ENCODE peak calls at places on chromosomes 6 and 20, in seven cellular contexts. One of them, this sample, is unnamed.

GRCh38 chr20:51934301-51935002 is 132.1 kb upstream of the SALL4 start:
- DNase-seq in A549: no peak
- DNase-seq in epithelial cell of proximal tubule: no peak
- DNase-seq in heart left ventricle: no peak
- DNase-seq in AG04450: no peak
- DNase-seq in Peyer's patch: no peak
- DNase-seq in upper lobe of right lung: no peak
- DNase-seq in this sample: no peak

GRCh38 chr6:16132909-16133308 is 4.0 kb downstream of the MYLIP start:
- DNase-seq in A549: no peak
- DNase-seq in epithelial cell of proximal tubule: no peak
- DNase-seq in heart left ventricle: no peak
- DNase-seq in AG04450: no peak
- DNase-seq in Peyer's patch: no peak
- DNase-seq in upper lobe of right lung: no peak
- DNase-seq in this sample: no peak

GRCh38 chr6:88360203-88360797 is 194.2 kb upstream of the CNR1 start:
- DNase-seq in A549: peak; percentile 48
- DNase-seq in epithelial cell of proximal tubule: peak; percentile 92
- DNase-seq in heart left ventricle: no peak
- DNase-seq in AG04450: no peak
- DNase-seq in Peyer's patch: no peak
- DNase-seq in upper lobe of right lung: no peak
- DNase-seq in this sample: peak; percentile 77

GRCh38 chr6:159184559-159184958 is 15.4 kb downstream of the FNDC1 start:
- DNase-seq in A549: no peak
- DNase-seq in epithelial cell of proximal tubule: no peak
- DNase-seq in heart left ventricle: no peak
- DNase-seq in AG04450: no peak
- DNase-seq in Peyer's patch: no peak
- DNase-seq in upper lobe of right lung: no peak
- DNase-seq in this sample: peak; percentile 69

GRCh38 chr20:2741463-2741862 is 48.9 kb downstream of the EBF4 start:
- DNase-seq in A549: no peak
- DNase-seq in epithelial cell of proximal tubule: no peak
- DNase-seq in heart left ventricle: no peak
- DNase-seq in AG04450: no peak
- DNase-seq in Peyer's patch: no peak
- DNase-seq in upper lobe of right lung: no peak
- DNase-seq in this sample: no peak

GRCh38 chr6:127939442-127940066 is 38.7 kb upstream of the THEMIS start:
- DNase-seq in A549: no peak
- DNase-seq in epithelial cell of proximal tubule: no peak
- DNase-seq in heart left ventricle: no peak
- DNase-seq in AG04450: no peak
- DNase-seq in Peyer's patch: no peak
- DNase-seq in upper lobe of right lung: no peak
- DNase-seq in this sample: peak; percentile 59

GRCh38 chr6:156638581-156638980 is 138.6 kb upstream of the ARID1B start:
- DNase-seq in A549: no peak
- DNase-seq in epithelial cell of proximal tubule: no peak
- DNase-seq in heart left ventricle: no peak
- DNase-seq in AG04450: no peak
- DNase-seq in Peyer's patch: no peak
- DNase-seq in upper lobe of right lung: no peak
- DNase-seq in this sample: no peak

GRCh38 chr6:168344338-168344737 is 24.8 kb upstream of the DACT2 start:
- DNase-seq in A549: no peak
- DNase-seq in epithelial cell of proximal tubule: no peak
- DNase-seq in heart left ventricle: no peak
- DNase-seq in AG04450: no peak
- DNase-seq in Peyer's patch: no peak
- DNase-seq in upper lobe of right lung: no peak
- DNase-seq in this sample: no peak

GRCh38 chr6:31114540-31114876 is at the start of gene PSORS1C1:
- DNase-seq in A549: peak; percentile 81
- DNase-seq in epithelial cell of proximal tubule: peak; percentile 71
- DNase-seq in heart left ventricle: peak; percentile 74
- DNase-seq in AG04450: peak; percentile 80
- DNase-seq in Peyer's patch: peak; percentile 84
- DNase-seq in upper lobe of right lung: peak; percentile 88
- DNase-seq in this sample: peak; percentile 94

GRCh38 chr6:113829702-113830058 is 27.5 kb upstream of the MARCKS start:
- DNase-seq in A549: no peak
- DNase-seq in epithelial cell of proximal tubule: peak; percentile 57
- DNase-seq in heart left ventricle: no peak
- DNase-seq in AG04450: no peak
- DNase-seq in Peyer's patch: no peak
- DNase-seq in upper lobe of right lung: no peak
- DNase-seq in this sample: peak; percentile 21

GRCh38 chr6:151437401-151437800 is 14.5 kb downstream of the RMND1 start:
- DNase-seq in A549: no peak
- DNase-seq in epithelial cell of proximal tubule: no peak
- DNase-seq in heart left ventricle: no peak
- DNase-seq in AG04450: no peak
- DNase-seq in Peyer's patch: no peak
- DNase-seq in upper lobe of right lung: no peak
- DNase-seq in this sample: peak; percentile 28

GRCh38 chr20:21571841-21572690 is 58.2 kb upstream of the NKX2-2 start:
- DNase-seq in A549: no peak
- DNase-seq in epithelial cell of proximal tubule: no peak
- DNase-seq in heart left ventricle: no peak
- DNase-seq in AG04450: no peak
- DNase-seq in Peyer's patch: no peak
- DNase-seq in upper lobe of right lung: no peak
- DNase-seq in this sample: peak; percentile 5

GRCh38 chr6:37259191-37259590 is 1.2 kb upstream of the TMEM217 start:
- DNase-seq in A549: no peak
- DNase-seq in epithelial cell of proximal tubule: no peak
- DNase-seq in heart left ventricle: no peak
- DNase-seq in AG04450: no peak
- DNase-seq in Peyer's patch: no peak
- DNase-seq in upper lobe of right lung: no peak
- DNase-seq in this sample: peak; percentile 48

GRCh38 chr6:37258716-37259115 is 772 bp upstream of the TMEM217 start:
- DNase-seq in A549: no peak
- DNase-seq in epithelial cell of proximal tubule: no peak
- DNase-seq in heart left ventricle: no peak
- DNase-seq in AG04450: no peak
- DNase-seq in Peyer's patch: no peak
- DNase-seq in upper lobe of right lung: no peak
- DNase-seq in this sample: no peak

GRCh38 chr6:37257320-37257633 is 295 bp upstream of the TBC1D22B start:
- DNase-seq in A549: no peak
- DNase-seq in epithelial cell of proximal tubule: no peak
- DNase-seq in heart left ventricle: no peak
- DNase-seq in AG04450: no peak
- DNase-seq in Peyer's patch: no peak
- DNase-seq in upper lobe of right lung: no peak
- DNase-seq in this sample: no peak

GRCh38 chr6:37257634-37258404 is at the start of the genes TBC1D22B and TMEM217:
- DNase-seq in A549: peak; percentile 91
- DNase-seq in epithelial cell of proximal tubule: peak; percentile 64
- DNase-seq in heart left ventricle: peak; percentile 97
- DNase-seq in AG04450: peak; percentile 72
- DNase-seq in Peyer's patch: peak; percentile 98
- DNase-seq in upper lobe of right lung: peak; percentile 98
- DNase-seq in this sample: peak; percentile 95

DNA sequence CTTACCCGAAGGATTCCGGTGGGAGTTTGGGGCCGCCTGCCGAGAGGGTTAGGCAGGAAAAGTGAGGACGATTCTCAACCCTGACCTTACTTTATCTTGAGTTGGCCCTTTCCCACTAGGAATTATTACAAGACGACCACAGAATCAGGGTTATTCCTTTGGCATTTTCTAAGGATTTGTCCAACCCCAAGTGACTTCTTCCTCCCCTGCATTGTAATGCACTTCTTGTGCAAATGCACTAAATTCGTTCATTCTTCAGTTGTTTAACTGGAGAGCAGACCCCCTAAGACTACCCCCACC is 411 bp upstream of the TMEM217 start:
- DNase-seq in A549: no peak
- DNase-seq in epithelial cell of proximal tubule: no peak
- DNase-seq in heart left ventricle: no peak
- DNase-seq in AG04450: no peak
- DNase-seq in Peyer's patch: no peak
- DNase-seq in upper lobe of right lung: no peak
- DNase-seq in this sample: no peak
- TF ChIP-seq CTCF in A549: no peak
- TF ChIP-seq CTCF in epithelial cell of proximal tubule: no peak
- TF ChIP-seq CTCF in heart left ventricle: no peak
- TF ChIP-seq CTCF in AG04450: peak; percentile 15
- TF ChIP-seq CTCF in Peyer's patch: no peak
- TF ChIP-seq CTCF in upper lobe of right lung: no peak
- TF ChIP-seq CTCF in this sample: no peak

GRCh38 chr20:60200305-60200918 is 242.2 kb downstream of the CDH26 start:
- DNase-seq in A549: no peak
- DNase-seq in epithelial cell of proximal tubule: no peak
- DNase-seq in heart left ventricle: no peak
- DNase-seq in AG04450: no peak
- DNase-seq in Peyer's patch: no peak
- DNase-seq in upper lobe of right lung: no peak
- DNase-seq in this sample: no peak

GRCh38 chr20:60201198-60201597 is 243.0 kb downstream of the CDH26 start:
- DNase-seq in A549: no peak
- DNase-seq in epithelial cell of proximal tubule: no peak
- DNase-seq in heart left ventricle: no peak
- DNase-seq in AG04450: no peak
- DNase-seq in Peyer's patch: no peak
- DNase-seq in upper lobe of right lung: no peak
- DNase-seq in this sample: no peak

GRCh38 chr20:60203451-60203850 is 245.2 kb downstream of the CDH26 start:
- DNase-seq in A549: no peak
- DNase-seq in epithelial cell of proximal tubule: no peak
- DNase-seq in heart left ventricle: no peak
- DNase-seq in AG04450: no peak
- DNase-seq in Peyer's patch: no peak
- DNase-seq in upper lobe of right lung: no peak
- DNase-seq in this sample: no peak

GRCh38 chr20:60202046-60202445 is 243.8 kb downstream of the CDH26 start:
- DNase-seq in A549: no peak
- DNase-seq in epithelial cell of proximal tubule: no peak
- DNase-seq in heart left ventricle: no peak
- DNase-seq in AG04450: no peak
- DNase-seq in Peyer's patch: no peak
- DNase-seq in upper lobe of right lung: no peak
- DNase-seq in this sample: no peak

GRCh38 chr20:60199866-60200265 is 241.6 kb downstream of the CDH26 start:
- DNase-seq in A549: no peak
- DNase-seq in epithelial cell of proximal tubule: no peak
- DNase-seq in heart left ventricle: no peak
- DNase-seq in AG04450: no peak
- DNase-seq in Peyer's patch: no peak
- DNase-seq in upper lobe of right lung: no peak
- DNase-seq in this sample: no peak
- H3K4me3 ChIP-seq in A549: no peak overlapping the region
- H3K4me3 ChIP-seq in epithelial cell of proximal tubule: no peak overlapping the region
- H3K4me3 ChIP-seq in heart left ventricle: no peak overlapping the region
- H3K4me3 ChIP-seq in AG04450: no peak overlapping the region
- H3K4me3 ChIP-seq in Peyer's patch: no peak overlapping the region
- H3K4me3 ChIP-seq in upper lobe of right lung: no peak overlapping the region
- H3K4me3 ChIP-seq in this sample: no peak overlapping the region

GRCh38 chr6:22071655-22072054 is 225.2 kb downstream of the PRL start:
- DNase-seq in A549: no peak
- DNase-seq in epithelial cell of proximal tubule: no peak
- DNase-seq in heart left ventricle: peak; percentile 75
- DNase-seq in AG04450: no peak
- DNase-seq in Peyer's patch: no peak
- DNase-seq in upper lobe of right lung: no peak
- DNase-seq in this sample: peak; percentile 53

GRCh38 chr6:22068561-22069346 is 228.1 kb downstream of the PRL start:
- DNase-seq in A549: no peak
- DNase-seq in epithelial cell of proximal tubule: no peak
- DNase-seq in heart left ventricle: no peak
- DNase-seq in AG04450: no peak
- DNase-seq in Peyer's patch: no peak
- DNase-seq in upper lobe of right lung: no peak
- DNase-seq in this sample: no peak

GRCh38 chr6:22078288-22078687 is 218.5 kb downstream of the PRL start:
- DNase-seq in A549: no peak
- DNase-seq in epithelial cell of proximal tubule: no peak
- DNase-seq in heart left ventricle: no peak
- DNase-seq in AG04450: no peak
- DNase-seq in Peyer's patch: no peak
- DNase-seq in upper lobe of right lung: no peak
- DNase-seq in this sample: no peak

GRCh38 chr6:22067127-22067526 is 229.7 kb downstream of the PRL start:
- DNase-seq in A549: no peak
- DNase-seq in epithelial cell of proximal tubule: no peak
- DNase-seq in heart left ventricle: peak; percentile 17
- DNase-seq in AG04450: no peak
- DNase-seq in Peyer's patch: no peak
- DNase-seq in upper lobe of right lung: no peak
- DNase-seq in this sample: no peak

DNA sequence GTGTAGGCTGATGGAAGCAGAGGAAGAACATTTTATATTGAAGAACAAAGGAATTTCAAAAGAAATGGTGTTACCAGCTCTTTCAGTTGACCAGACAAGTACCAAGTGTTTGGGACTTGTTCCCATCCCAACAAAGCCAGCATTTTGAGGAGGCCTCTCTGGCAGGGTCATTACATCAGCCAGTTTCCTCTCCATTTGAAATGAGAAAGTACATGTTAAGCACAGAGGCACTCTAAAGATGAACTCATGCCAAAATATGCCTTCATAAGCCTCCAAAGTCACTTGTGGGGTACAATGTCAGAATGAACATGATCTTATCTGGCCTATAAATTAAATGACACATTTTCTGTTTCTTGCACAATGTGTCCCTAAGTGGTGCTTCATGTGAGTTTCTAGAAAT is 223.9 kb downstream of the PRL start:
- DNase-seq in A549: no peak
- DNase-seq in epithelial cell of proximal tubule: no peak
- DNase-seq in heart left ventricle: no peak
- DNase-seq in AG04450: no peak
- DNase-seq in Peyer's patch: no peak
- DNase-seq in upper lobe of right lung: no peak
- DNase-seq in this sample: peak; percentile 21
- TF ChIP-seq CTCF in A549: no peak
- TF ChIP-seq CTCF in epithelial cell of proximal tubule: no peak
- TF ChIP-seq CTCF in heart left ventricle: no peak
- TF ChIP-seq CTCF in AG04450: no peak
- TF ChIP-seq CTCF in Peyer's patch: no peak
- TF ChIP-seq CTCF in upper lobe of right lung: no peak
- TF ChIP-seq CTCF in this sample: no peak

DNA sequence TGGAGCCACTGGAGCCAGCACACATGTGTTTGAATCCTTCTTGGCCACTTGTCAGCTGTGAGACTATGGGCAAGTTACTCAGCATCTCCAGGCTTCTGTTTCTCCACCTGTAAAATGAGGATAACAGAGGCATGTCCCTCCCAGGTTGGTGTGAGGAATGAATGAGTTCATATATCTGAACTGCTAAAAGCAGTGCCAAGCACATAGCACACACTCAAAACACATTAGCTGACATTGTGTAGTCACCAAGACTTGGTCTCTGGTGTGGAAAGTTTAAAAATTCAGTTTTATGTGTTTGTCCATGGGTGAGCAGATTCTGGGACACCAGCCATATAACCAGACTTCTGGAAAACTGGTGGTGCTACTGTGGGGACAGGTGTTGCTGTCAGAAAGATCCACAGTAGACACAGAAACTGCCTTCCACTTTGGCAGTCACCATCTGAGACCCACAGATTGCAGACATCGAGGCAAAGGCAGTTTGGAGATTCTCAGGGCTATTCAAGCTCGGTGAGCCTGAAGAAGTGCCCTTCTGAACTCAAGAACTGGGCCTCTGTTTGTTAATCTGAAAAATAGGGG is 115.8 kb downstream of the MRPL14 start:
- DNase-seq in A549: no peak
- DNase-seq in epithelial cell of proximal tubule: no peak
- DNase-seq in heart left ventricle: no peak
- DNase-seq in AG04450: no peak
- DNase-seq in Peyer's patch: no peak
- DNase-seq in upper lobe of right lung: no peak
- DNase-seq in this sample: no peak
- H3K4me3 ChIP-seq in A549: no peak overlapping the region
- H3K4me3 ChIP-seq in epithelial cell of proximal tubule: no peak overlapping the region
- H3K4me3 ChIP-seq in heart left ventricle: no peak overlapping the region
- H3K4me3 ChIP-seq in AG04450: peak overlapping the region; percentile 18
- H3K4me3 ChIP-seq in Peyer's patch: no peak overlapping the region
- H3K4me3 ChIP-seq in upper lobe of right lung: no peak overlapping the region
- H3K4me3 ChIP-seq in this sample: no peak overlapping the region

This sample was measured in cardiac fibroblast.